ENCODE peak calls at places on chromosomes 7 and 10, in seven cellular contexts. S is memory B cell, D is putamen, N is COR-L47, M is HFFc6, T is K562, I is EH. B is an unnamed sample.

GRCh38 chr10:117249493-117250093 is 8.7 kb downstream of the SLC18A2 start:
- DNase-seq in S (no peak), D (no peak), N (no peak), M (no peak), T (no peak), I (no peak), B (no peak)

GRCh38 chr7:1767524-1767923 is 97.4 kb downstream of the ELFN1 start:
- DNase-seq in S (no peak), D (no peak), N (no peak), M (no peak), T (peak), I (no peak), B (no peak)

GRCh38 chr10:75083972-75084833 is 27.3 kb upstream of the SAMD8 start:
- DNase-seq in S (no peak), D (peak), N (no peak), M (peak), T (no peak), I (peak), B (no peak)

GRCh38 chr10:14617850-14618249 is 156.8 kb downstream of the FAM107B start:
- DNase-seq in S (no peak), D (no peak), N (no peak), M (no peak), T (no peak), I (peak), B (peak)

GRCh38 chr7:73715648-73716317 is 3.7 kb downstream of the STX1A start:
- DNase-seq in S (no peak), D (no peak), N (peak), M (peak), T (peak), I (peak), B (peak)

GRCh38 chr10:30602747-30603146 is 26.8 kb downstream of the LYZL2 start:
- DNase-seq in S (no peak), D (no peak), N (no peak), M (no peak), T (no peak), I (no peak), B (no peak)

GRCh38 chr10:122525788-122526187 is 34.8 kb upstream of the DMBT1 start:
- DNase-seq in S (no peak), D (no peak), N (no peak), M (no peak), T (no peak), I (no peak), B (no peak)

GRCh38 chr7:93574269-93574645 is 267 bp downstream of the CALCR start:
- DNase-seq in S (no peak), D (no peak), N (no peak), M (no peak), T (no peak), I (no peak), B (no peak)

GRCh38 chr7:51292596-51292995 is 24.0 kb downstream of the COBL start:
- DNase-seq in S (no peak), D (no peak), N (no peak), M (no peak), T (no peak), I (no peak), B (no peak)

GRCh38 chr10:95240811-95241210 is 46.8 kb downstream of the ACSM6 start:
- DNase-seq in S (no peak), D (no peak), N (no peak), M (no peak), T (no peak), I (no peak), B (no peak)

GRCh38 chr10:109931153-109931552 is 7.8 kb upstream of the XPNPEP1 start:
- DNase-seq in S (no peak), D (peak), N (no peak), M (no peak), T (no peak), I (peak), B (no peak)

GRCh38 chr10:84397735-84398144 is 69.4 kb downstream of the CCSER2 start:
- DNase-seq in S (no peak), D (no peak), N (peak), M (no peak), T (no peak), I (no peak), B (no peak)

GRCh38 chr7:126715076-126715475 is 537.7 kb downstream of the GRM8 start:
- DNase-seq in S (no peak), D (no peak), N (no peak), M (no peak), T (no peak), I (no peak), B (no peak)

GRCh38 chr10:69884686-69885085 is 83.0 kb downstream of the COL13A1 start:
- DNase-seq in S (no peak), D (no peak), N (no peak), M (no peak), T (no peak), I (no peak), B (no peak)

GRCh38 chr10:42975005-42975493 is 101.8 kb upstream of the RET start:
- DNase-seq in S (no peak), D (no peak), N (no peak), M (no peak), T (no peak), I (no peak), B (peak)

GRCh38 chr10:70847666-70848360 is 32.1 kb downstream of the SGPL1 start:
- DNase-seq in S (no peak), D (no peak), N (no peak), M (no peak), T (no peak), I (peak), B (no peak)

GRCh38 chr7:138009350-138009653 is 7.4 kb upstream of the CREB3L2 start:
- DNase-seq in S (no peak), D (no peak), N (no peak), M (no peak), T (no peak), I (no peak), B (no peak)